ENCODE peak calls at places on chromosomes 5 and 9, in four cellular contexts. R is SK-N-SH, E is K562, T is GM12878. B is an unnamed sample.

GRCh38 chr5:83313431-83313830 is 158.1 kb upstream of the VCAN start:
- DNase-seq in E (no peak), R (no peak), T (no peak), B (no peak)

GRCh38 chr9:93081931-93082330 is 14.1 kb upstream of the CARD19 start:
- DNase-seq in R (no peak), E (no peak), T (no peak), B (no peak)

GRCh38 chr5:180138214-180138975 is 66.8 kb upstream of the RNF130 start:
- DNase-seq in R (no peak), E (no peak), T (no peak), B (no peak)

GRCh38 chr5:132321109-132321721 is 27.0 kb downstream of the SLC22A4 start:
- DNase-seq in R (no peak), T (no peak), E (no peak), B (no peak)

GRCh38 chr5:65721050-65721774 is 697 bp downstream of the SGTB start:
- DNase-seq in T (no peak), R (peak), E (peak), B (peak)

GRCh38 chr9:111662851-111663823 is 1.7 kb downstream of the GNG10 start:
- DNase-seq in R (no peak), T (no peak), E (peak), B (no peak)

GRCh38 chr5:139232161-139232724 is 34.1 kb upstream of the SIL1 start:
- DNase-seq in R (no peak), E (no peak), T (peak), B (no peak)

GRCh38 chr5:179251276-179251969 is 93.8 kb downstream of the ADAMTS2 start:
- DNase-seq in E (no peak), T (no peak), R (no peak), B (no peak)

GRCh38 chr5:134435525-134435924 is 23.8 kb upstream of the CDKN2AIPNL start:
- DNase-seq in E (no peak), T (no peak), R (no peak), B (peak)

GRCh38 chr5:153883829-153884228 is 154.9 kb downstream of the FAM114A2 start:
- DNase-seq in T (no peak), E (no peak), R (no peak), B (no peak)

GRCh38 chr9:123695391-123695790 is 234.5 kb downstream of the DENND1A start:
- DNase-seq in T (no peak), E (no peak), R (no peak), B (no peak)

GRCh38 chr5:114176356-114176755 is 185.5 kb upstream of the KCNN2 start:
- DNase-seq in T (no peak), R (no peak), E (no peak), B (no peak)

GRCh38 chr5:41510176-41510831 is at the start of gene PLCXD3:
- DNase-seq in E (no peak), R (peak), T (no peak), B (peak)

GRCh38 chr5:173317852-173318251 is 10.4 kb downstream of the STC2 start:
- DNase-seq in R (no peak), E (no peak), T (no peak), B (no peak)

GRCh38 chr5:136192015-136192525 is 892 bp downstream of the SMIM32 start:
- DNase-seq in E (no peak), R (peak), T (no peak), B (no peak)

GRCh38 chr9:69452110-69452780 is 127.2 kb downstream of the ENTREP1 start:
- DNase-seq in E (no peak), R (no peak), T (no peak), B (no peak)

DNA sequence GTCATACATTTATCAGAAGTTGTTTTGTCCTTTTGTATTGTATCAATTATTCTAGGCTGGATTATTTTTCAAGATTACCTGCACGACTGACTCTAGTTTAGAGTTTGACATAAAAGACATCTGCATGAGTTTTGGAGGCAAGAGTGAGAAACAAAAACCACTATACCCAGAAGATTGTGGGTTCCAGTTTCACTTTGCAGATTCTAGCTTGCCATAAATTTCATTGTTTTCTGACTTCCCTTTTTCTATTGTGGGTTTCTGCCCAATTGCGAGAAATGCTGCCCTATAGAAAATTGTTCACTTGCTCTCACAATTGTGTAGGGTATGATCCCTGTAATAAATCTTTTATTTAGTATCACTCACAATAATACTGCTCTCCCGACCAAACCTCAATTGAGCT is 1043.4 kb upstream of the CDH10 start:
- DNase-seq in T (peak), R (no peak), E (no peak), B (no peak)
- TF ChIP-seq RCOR1 in T (no peak), R (no peak), E (no peak), B (no peak)

DNA sequence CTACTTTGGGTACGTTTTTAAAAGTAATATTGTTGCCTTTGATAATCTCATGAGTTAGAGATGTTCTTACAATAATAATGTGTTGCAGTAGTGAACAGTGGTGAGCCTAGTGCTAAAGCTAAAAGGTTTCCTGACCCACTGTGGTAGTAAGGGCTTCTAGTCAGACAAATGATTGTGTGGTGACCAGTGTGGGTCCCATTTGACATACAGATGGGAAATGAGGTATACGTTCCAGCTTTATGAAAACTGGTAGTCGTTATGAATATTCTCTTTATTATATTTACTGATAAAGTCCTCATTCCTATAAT is 1.8 kb upstream of the RFX3 start:
- DNase-seq in R (no peak), T (no peak), E (no peak), B (no peak)
- TF ChIP-seq CHD2 in R (no peak), T (no peak), E (no peak), B (no peak)

GRCh38 chr9:121607434-121608248 is 43.8 kb upstream of the DAB2IP start:
- DNase-seq in E (no peak), T (no peak), R (peak), B (no peak)

GRCh38 chr9:121613009-121613766 is 38.2 kb upstream of the DAB2IP start:
- DNase-seq in E (no peak), T (no peak), R (no peak), B (no peak)

GRCh38 chr9:121610638-121610953 is 40.8 kb upstream of the DAB2IP start:
- DNase-seq in R (no peak), T (no peak), E (no peak), B (no peak)

GRCh38 chr9:121612511-121612998 is 38.9 kb upstream of the DAB2IP start:
- DNase-seq in R (no peak), T (no peak), E (no peak), B (no peak)

DNA sequence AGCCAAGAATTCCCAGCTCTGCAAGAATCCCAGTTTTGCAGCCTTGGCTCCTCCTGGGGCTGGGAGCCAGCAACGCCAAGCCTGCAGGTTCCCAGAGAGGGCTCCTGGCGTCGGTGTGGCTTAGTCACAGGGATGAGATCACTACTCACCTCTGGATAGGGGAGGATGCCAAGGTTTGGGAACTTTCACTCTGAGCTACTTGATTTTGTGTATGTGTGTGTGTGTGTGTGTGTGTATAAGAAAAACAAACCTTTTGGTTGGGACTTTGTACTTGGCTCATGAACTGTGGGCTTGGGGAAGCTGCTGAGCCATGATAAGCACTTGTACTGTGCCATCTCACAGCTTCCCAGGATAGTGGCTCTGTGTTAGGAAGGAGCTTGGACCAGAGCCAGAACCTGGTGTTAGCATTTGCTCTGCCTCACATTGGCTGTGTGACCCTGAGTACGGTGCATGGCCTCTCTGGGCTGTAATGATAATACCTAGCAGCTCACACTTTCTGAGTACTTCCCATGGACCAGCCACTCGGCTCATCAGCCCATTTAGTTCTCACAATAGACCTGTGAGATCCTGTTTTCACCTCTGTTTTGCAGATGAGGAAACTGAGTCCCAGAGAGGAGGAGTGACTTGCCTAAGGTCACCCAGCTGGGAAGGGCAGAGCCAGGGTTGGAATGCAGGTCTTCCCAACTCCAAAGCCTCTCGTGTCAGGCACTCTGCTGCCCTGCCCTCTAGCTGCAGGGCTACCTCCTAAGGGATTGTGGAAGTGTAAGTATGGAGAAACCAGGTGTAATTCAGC is 41.4 kb upstream of the DAB2IP start:
- DNase-seq in T (no peak), E (no peak), R (no peak), B (peak)
- TF ChIP-seq RCOR1 in T (no peak), E (no peak), R (no peak), B (no peak)

GRCh38 chr9:121783126-121783522 is 131.7 kb downstream of the DAB2IP start:
- DNase-seq in E (no peak), R (no peak), T (no peak), B (no peak)

GRCh38 chr9:121782514-121783110 is 131.2 kb downstream of the DAB2IP start:
- DNase-seq in T (no peak), R (no peak), E (no peak), B (no peak)

GRCh38 chr9:121781701-121782464 is 130.4 kb downstream of the DAB2IP start:
- DNase-seq in E (no peak), T (no peak), R (no peak), B (no peak)

GRCh38 chr9:121784706-121785426 is 133.4 kb downstream of the DAB2IP start:
- DNase-seq in R (no peak), T (no peak), E (no peak), B (no peak)

DNA sequence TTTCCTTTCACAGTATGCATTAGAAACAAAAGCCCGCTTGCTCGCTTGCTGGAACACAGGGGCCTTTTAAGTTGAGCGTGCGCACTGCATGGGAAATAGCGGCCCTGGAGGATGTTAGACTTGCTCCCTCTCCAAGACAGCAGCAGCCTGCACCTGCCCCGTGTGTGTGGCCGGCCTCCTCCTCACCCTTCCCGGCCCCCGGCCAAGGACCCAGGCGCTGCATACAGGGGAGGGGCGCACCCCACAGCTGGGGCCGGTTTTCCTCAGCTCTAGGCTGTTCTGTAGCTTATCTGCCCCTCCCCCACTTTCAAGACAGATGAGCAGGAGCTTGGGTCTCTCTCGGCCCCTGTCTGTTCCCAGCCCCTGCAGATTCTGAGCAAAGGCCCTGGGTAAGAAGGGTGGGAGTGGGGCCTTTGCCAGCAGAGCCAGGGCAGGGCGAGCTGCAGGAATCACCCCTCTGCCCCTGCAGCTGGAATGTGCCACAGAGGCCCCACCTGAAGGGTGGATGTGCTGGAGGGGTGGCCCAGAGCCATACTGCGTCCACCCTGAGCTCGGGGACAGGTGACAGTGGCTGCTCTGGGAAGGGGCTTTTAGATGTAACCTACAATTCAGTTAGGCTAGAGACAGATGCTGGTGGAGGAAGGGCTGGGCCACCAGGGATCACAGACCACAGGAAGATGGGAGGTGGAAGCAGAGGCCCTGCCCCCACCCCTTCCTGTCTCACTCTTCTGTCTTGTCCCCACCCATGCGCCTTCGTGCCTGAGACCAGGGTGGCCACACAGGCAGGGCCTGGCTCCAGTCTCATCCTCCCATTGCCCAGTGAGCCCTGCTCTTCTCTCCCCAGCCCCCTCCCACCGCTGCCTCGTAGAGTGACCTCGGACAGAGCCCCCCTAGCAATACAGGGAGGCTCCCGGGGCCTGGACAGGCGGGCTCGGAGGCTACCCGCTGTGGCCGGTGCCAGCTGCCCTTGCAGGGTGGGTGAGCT is 132.4 kb downstream of the DAB2IP start:
- DNase-seq in T (no peak), E (no peak), R (no peak), B (no peak)
- TF ChIP-seq CHD2 in T (no peak), E (no peak), R (no peak), B (no peak)

GRCh38 chr5:159050408-159051091 is 49.2 kb downstream of the EBF1 start:
- DNase-seq in E (no peak), R (no peak), T (no peak), B (no peak)

GRCh38 chr5:159048298-159048697 is 51.4 kb downstream of the EBF1 start:
- DNase-seq in T (no peak), R (no peak), E (no peak), B (no peak)

GRCh38 chr5:159052282-159053011 is 47.3 kb downstream of the EBF1 start:
- DNase-seq in T (no peak), E (no peak), R (no peak), B (no peak)

GRCh38 chr5:159051431-159052281 is 48.1 kb downstream of the EBF1 start:
- DNase-seq in E (no peak), T (no peak), R (no peak), B (no peak)

GRCh38 chr5:159049844-159050318 is 49.8 kb downstream of the EBF1 start:
- DNase-seq in R (peak), E (no peak), T (no peak), B (peak)
- TF ChIP-seq RCOR1 in R (no peak), E (no peak), T (no peak), B (no peak)